ENCODE peak calls at places on chromosome 4, in four cellular contexts. One of them, this sample, is unnamed.

GRCh38 chr4:113157086-113157857 is 107.8 kb downstream of the ANK2 start:
- DNase-seq in cardiac muscle cell: no peak
- DNase-seq in H7: no peak
- DNase-seq in GOT3: no peak
- DNase-seq in this sample: no peak

GRCh38 chr4:186132577-186133277 is 28.2 kb downstream of the FAM149A start:
- DNase-seq in H7: peak
- DNase-seq in GOT3: no peak
- DNase-seq in cardiac muscle cell: peak
- DNase-seq in this sample: peak

GRCh38 chr4:10160280-10160856 is 43.8 kb upstream of the WDR1 start:
- DNase-seq in H7: peak
- DNase-seq in cardiac muscle cell: peak
- DNase-seq in GOT3: no peak
- DNase-seq in this sample: no peak

GRCh38 chr4:71261633-71262121 is 77.1 kb upstream of the SLC4A4 start:
- DNase-seq in GOT3: no peak
- DNase-seq in cardiac muscle cell: no peak
- DNase-seq in H7: no peak
- DNase-seq in this sample: no peak

GRCh38 chr4:39664828-39665731 is 26.4 kb upstream of the SMIM14 start:
- DNase-seq in GOT3: no peak
- DNase-seq in cardiac muscle cell: peak
- DNase-seq in H7: no peak
- DNase-seq in this sample: no peak

GRCh38 chr4:47145630-47146029 is 114.3 kb downstream of the GABRB1 start:
- DNase-seq in cardiac muscle cell: peak
- DNase-seq in GOT3: no peak
- DNase-seq in H7: no peak
- DNase-seq in this sample: peak

GRCh38 chr4:121822796-121823504 is 733 bp downstream of the CCNA2 start:
- DNase-seq in GOT3: no peak
- DNase-seq in H7: peak
- DNase-seq in cardiac muscle cell: peak
- DNase-seq in this sample: peak

GRCh38 chr4:174245714-174246113 is 37.8 kb downstream of the FBXO8 start:
- DNase-seq in H7: no peak
- DNase-seq in cardiac muscle cell: no peak
- DNase-seq in GOT3: no peak
- DNase-seq in this sample: no peak

GRCh38 chr4:10015140-10015753 is 6.0 kb downstream of the SLC2A9 start:
- DNase-seq in H7: peak
- DNase-seq in GOT3: no peak
- DNase-seq in cardiac muscle cell: peak
- DNase-seq in this sample: no peak

GRCh38 chr4:148574066-148574465 is 131.9 kb upstream of the NR3C2 start:
- DNase-seq in H7: no peak
- DNase-seq in GOT3: no peak
- DNase-seq in cardiac muscle cell: no peak
- DNase-seq in this sample: no peak

GRCh38 chr4:110631582-110632505 is 9.0 kb upstream of the PITX2 start:
- DNase-seq in cardiac muscle cell: peak
- DNase-seq in H7: peak
- DNase-seq in GOT3: no peak
- DNase-seq in this sample: peak

GRCh38 chr4:153207561-153207960 is 3.3 kb downstream of the TRIM2 start:
- DNase-seq in GOT3: no peak
- DNase-seq in cardiac muscle cell: peak
- DNase-seq in H7: peak
- DNase-seq in this sample: no peak